ENCODE peak calls at places on chromosomes 7 and 10, in six cellular contexts. U is neural progenitor cell, B is body of pancreas, G is IMR-90, O is lower lobe of right lung, J is AG04450. Y is an unnamed sample.

GRCh38 chr7:116030626-116031276 is at the start of gene TFEC:
- DNase-seq in U (no peak), B (no peak), G (peak), O (no peak), J (no peak), Y (no peak)

GRCh38 chr7:156773966-156774365 is 119.0 kb downstream of the LMBR1 start:
- DNase-seq in U (no peak), B (no peak), G (peak), O (no peak), J (no peak), Y (no peak)

GRCh38 chr7:55053651-55054226 is 34.9 kb downstream of the EGFR start:
- DNase-seq in U (no peak), B (no peak), G (peak), O (no peak), J (no peak), Y (peak)

GRCh38 chr10:78936412-78937342 is 132.1 kb upstream of the ZMIZ1 start:
- DNase-seq in U (no peak), B (no peak), G (no peak), O (no peak), J (no peak), Y (no peak)

GRCh38 chr10:10792681-10793080 is 225.0 kb upstream of the CELF2 start:
- DNase-seq in U (peak), B (no peak), G (peak), O (no peak), J (peak), Y (peak)

GRCh38 chr7:131568953-131569352 is 12.5 kb upstream of the PODXL start:
- DNase-seq in U (no peak), B (no peak), G (no peak), O (no peak), J (no peak), Y (no peak)

GRCh38 chr7:155001756-155002410 is 1.0 kb downstream of the PAXIP1 start:
- DNase-seq in U (no peak), B (no peak), G (no peak), O (no peak), J (no peak), Y (no peak)

GRCh38 chr10:129690248-129691070 is 223.4 kb downstream of the MGMT start:
- DNase-seq in U (no peak), B (no peak), G (no peak), O (no peak), J (no peak), Y (no peak)

GRCh38 chr10:61878411-61879051 is 23.0 kb upstream of the ARID5B start:
- DNase-seq in U (no peak), B (no peak), G (no peak), O (no peak), J (no peak), Y (no peak)

GRCh38 chr10:13633689-13634088 is 46.9 kb downstream of the PRPF18 start:
- DNase-seq in U (peak), B (peak), G (peak), O (no peak), J (no peak), Y (no peak)

GRCh38 chr7:155119801-155120382 is 49.8 kb downstream of the HTR5A start:
- DNase-seq in U (no peak), B (no peak), G (peak), O (no peak), J (no peak), Y (peak)

GRCh38 chr7:27723086-27723485 is 16.9 kb upstream of the TAX1BP1 start:
- DNase-seq in U (no peak), B (peak), G (no peak), O (no peak), J (no peak), Y (peak)

GRCh38 chr7:29892231-29892630 is 85.9 kb downstream of the WIPF3 start:
- DNase-seq in U (no peak), B (no peak), G (no peak), O (no peak), J (no peak), Y (no peak)

GRCh38 chr7:28815369-28815927 is 142.7 kb downstream of the TRIL start:
- DNase-seq in U (no peak), B (no peak), G (no peak), O (no peak), J (no peak), Y (no peak)

GRCh38 chr7:23938937-23939552 is 229.0 kb downstream of the STK31 start:
- DNase-seq in U (peak), B (peak), G (peak), O (no peak), J (no peak), Y (peak)

GRCh38 chr7:148622887-148623585 is 32.5 kb downstream of the C7orf33 start:
- DNase-seq in U (peak), B (peak), G (no peak), O (no peak), J (no peak), Y (no peak)

GRCh38 chr7:131487217-131487616 is 69.2 kb downstream of the PODXL start:
- DNase-seq in U (no peak), B (no peak), G (no peak), O (no peak), J (no peak), Y (no peak)

GRCh38 chr7:131950758-131951157 is 394.3 kb upstream of the PODXL start:
- DNase-seq in U (no peak), B (no peak), G (no peak), O (no peak), J (no peak), Y (no peak)

GRCh38 chr10:7715515-7715914 is 12.4 kb downstream of the ITIH2 start:
- DNase-seq in U (no peak), B (no peak), G (no peak), O (no peak), J (no peak), Y (no peak)

GRCh38 chr10:7717767-7718166 is 14.7 kb downstream of the ITIH2 start:
- DNase-seq in U (no peak), B (no peak), G (no peak), O (no peak), J (no peak), Y (no peak)

GRCh38 chr10:7722927-7723529 is 19.9 kb downstream of the ITIH2 start:
- DNase-seq in U (no peak), B (no peak), G (no peak), O (no peak), J (no peak), Y (no peak)

GRCh38 chr10:7718685-7719084 is 15.6 kb downstream of the ITIH2 start:
- DNase-seq in U (no peak), B (no peak), G (no peak), O (no peak), J (no peak), Y (no peak)

DNA sequence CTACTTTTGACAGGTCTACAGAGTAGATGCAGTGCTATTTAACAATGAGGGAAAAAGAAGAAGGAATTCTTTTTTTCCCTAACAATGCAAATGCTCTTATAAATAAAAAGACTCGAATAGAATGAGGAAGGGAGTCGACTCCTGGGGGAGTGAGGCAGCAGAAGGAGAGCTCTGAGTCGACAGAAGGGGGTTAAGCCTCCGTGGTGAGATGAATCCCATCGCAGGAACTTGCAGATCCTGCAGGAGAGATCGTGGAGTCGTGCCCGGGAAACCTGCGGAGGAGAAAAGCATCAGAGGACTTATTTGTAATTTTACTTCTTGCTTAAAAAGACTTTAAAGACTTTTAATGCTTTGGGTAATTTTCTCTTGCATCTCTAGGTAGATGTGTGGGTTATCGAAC is 17.4 kb downstream of the ITIH2 start:
- DNase-seq in U (no peak), B (no peak), G (no peak), O (no peak), J (no peak), Y (no peak)
- H3K27ac ChIP-seq in U (no peak), B (no peak), G (no peak), O (no peak), J (no peak), Y (no peak)

GRCh38 chr7:50783801-50784507 is 1.3 kb upstream of the GRB10 start:
- DNase-seq in U (no peak), B (no peak), G (peak), O (no peak), J (no peak), Y (no peak)

GRCh38 chr7:50781894-50782293 is 802 bp downstream of the GRB10 start:
- DNase-seq in U (no peak), B (no peak), G (no peak), O (no peak), J (no peak), Y (no peak)

GRCh38 chr7:50781371-50781770 is 1.3 kb downstream of the GRB10 start:
- DNase-seq in U (peak), B (no peak), G (no peak), O (no peak), J (no peak), Y (no peak)

GRCh38 chr7:50783304-50783703 is 608 bp upstream of the GRB10 start:
- DNase-seq in U (no peak), B (no peak), G (no peak), O (no peak), J (no peak), Y (no peak)

GRCh38 chr7:50782376-50783208 is at the start of gene GRB10:
- DNase-seq in U (peak), B (peak), G (peak), O (peak), J (no peak), Y (no peak)
- TF ChIP-seq CTCF in U (peak), B (no peak), G (peak), O (no peak), J (peak), Y (peak)

DNA sequence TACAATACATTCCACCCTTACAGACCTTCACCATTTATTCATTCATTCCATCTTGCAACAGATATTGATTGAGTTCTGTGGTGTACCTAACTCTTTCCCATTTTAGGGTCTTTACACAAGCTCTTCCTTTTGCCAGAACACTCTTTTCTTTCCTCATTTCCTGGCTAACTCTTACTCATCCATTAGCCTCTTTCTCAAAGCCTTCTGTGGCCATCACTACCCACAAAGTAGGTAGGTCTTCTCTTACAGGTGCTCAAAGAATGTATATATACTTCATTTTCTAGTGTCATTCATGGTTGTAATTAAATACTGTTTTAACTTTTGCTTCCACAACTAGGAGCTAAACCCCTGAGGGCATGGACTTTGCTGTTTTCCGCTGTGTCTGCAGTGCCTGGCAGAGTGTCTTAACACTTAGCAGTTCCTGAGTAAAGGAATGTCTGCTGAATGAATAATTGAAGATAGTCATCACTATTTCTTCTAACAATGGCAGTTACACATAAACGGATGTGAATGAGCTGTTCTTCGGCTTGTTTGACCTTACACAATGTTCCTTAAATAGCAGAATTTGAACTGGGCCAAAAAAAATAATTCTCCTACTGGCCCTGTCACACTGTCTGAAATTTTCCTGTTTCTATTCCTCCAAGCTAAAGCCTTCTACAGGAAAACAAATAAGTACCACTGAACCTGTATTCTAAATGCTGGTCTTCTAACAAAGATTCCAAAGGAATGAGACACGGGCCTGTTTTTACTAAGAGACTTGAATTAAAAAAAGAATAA is 15.1 kb downstream of the BCAP29 start:
- DNase-seq in U (no peak), B (no peak), G (peak), O (no peak), J (peak), Y (peak)
- H3K27ac ChIP-seq in U (no peak), B (no peak), G (peak), O (no peak), J (peak), Y (peak)

GRCh38 chr7:128031901-128032604 is 816 bp upstream of the LRRC4 start:
- DNase-seq in U (peak), B (peak), G (peak), O (peak), J (peak), Y (peak)
- TF ChIP-seq CTCF in U (peak), B (no peak), G (peak), O (peak), J (peak), Y (peak)

GRCh38 chr7:34760271-34760670 is 102.3 kb downstream of the NPSR1 start:
- DNase-seq in U (no peak), B (no peak), G (no peak), O (no peak), J (no peak), Y (no peak)
- H3K27ac ChIP-seq in U (no peak), B (no peak), G (no peak), O (no peak), J (no peak), Y (no peak)

GRCh38 chr10:86363184-86363832 is 3.3 kb downstream of the GRID1 start:
- DNase-seq in U (peak), B (peak), G (no peak), O (peak), J (no peak), Y (peak)
- TF ChIP-seq CTCF in U (peak), B (peak), G (peak), O (peak), J (no peak), Y (peak)

DNA sequence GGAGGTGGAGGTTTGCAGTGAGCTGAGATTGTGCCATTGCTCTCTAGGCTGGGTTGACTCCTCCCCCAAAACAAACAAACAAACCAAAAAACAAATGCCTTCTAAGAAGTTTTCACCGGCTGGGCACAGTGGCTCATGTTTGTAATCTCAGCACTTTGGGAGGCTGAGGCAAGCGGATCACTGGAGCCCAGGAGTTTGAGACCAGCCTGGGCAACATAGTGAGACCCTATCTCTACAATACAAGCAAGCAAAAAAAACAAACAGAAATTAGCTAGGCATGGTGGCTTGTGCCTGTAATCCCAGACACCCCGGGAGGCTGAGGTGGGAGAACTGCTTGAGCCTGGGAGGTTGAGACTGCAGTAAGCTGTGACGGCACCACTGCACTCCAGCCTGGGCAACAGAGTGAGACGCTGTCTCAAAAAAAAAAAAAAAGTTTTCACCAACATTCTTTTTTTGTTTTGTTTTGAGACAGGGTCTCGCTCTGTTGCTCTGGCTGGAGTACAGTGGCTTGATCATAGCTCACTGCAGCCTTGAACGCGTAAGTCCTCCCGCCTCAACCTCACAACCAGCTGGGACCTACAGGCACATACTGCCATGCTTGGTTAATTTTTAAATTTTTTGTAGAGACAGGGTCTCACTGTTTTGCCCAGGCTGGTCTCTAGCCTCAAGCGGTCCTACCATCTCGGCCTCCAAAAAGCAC is 1.3 kb upstream of the ZAN start:
- DNase-seq in U (no peak), B (no peak), G (no peak), O (no peak), J (no peak), Y (no peak)
- H3K27ac ChIP-seq in U (no peak), B (no peak), G (no peak), O (no peak), J (no peak), Y (no peak)

GRCh38 chr7:21568762-21569161 is 25.9 kb downstream of the DNAH11 start:
- DNase-seq in U (peak), B (no peak), G (no peak), O (no peak), J (no peak), Y (peak)
- TF ChIP-seq CTCF in U (peak), B (peak), G (no peak), O (peak), J (no peak), Y (no peak)

GRCh38 chr10:122500194-122500593 is 38.8 kb downstream of the HTRA1 start:
- DNase-seq in U (no peak), B (no peak), G (no peak), O (no peak), J (no peak), Y (no peak)
- H3K27ac ChIP-seq in U (no peak), B (no peak), G (no peak), O (no peak), J (no peak), Y (peak)

Y was measured in RWPE1.